ENCODE peak calls at places on chromosome 5, in seven cellular contexts. K is OCI-LY7; F is endodermal cell; N is CD8-positive, alpha-beta memory T cell; B is endothelial cell of umbilical vein; S is cardiac muscle cell; W is BJ. M is an unnamed sample.

GRCh38 chr5:5752844-5753243 is 330.4 kb downstream of the ICE1 start:
- DNase-seq in B (no peak), W (no peak), K (peak; percentile 68), N (no peak), F (no peak), S (no peak), M (no peak)

GRCh38 chr5:112254303-112254702 is 164.8 kb downstream of the EPB41L4A start:
- DNase-seq in B (no peak), S (no peak), W (no peak), K (no peak), F (no peak), N (no peak), M (no peak)

GRCh38 chr5:116502097-116502496 is 72.5 kb downstream of the SEMA6A start:
- DNase-seq in S (no peak), B (no peak), F (peak; percentile 38), W (no peak), K (no peak), N (no peak), M (no peak)

GRCh38 chr5:10724799-10725507 is 36.1 kb downstream of the DAP start:
- DNase-seq in B (peak; percentile 97), F (no peak), K (no peak), W (no peak), S (peak; percentile 91), N (no peak), M (no peak)

GRCh38 chr5:16090270-16090669 is 89.3 kb downstream of the MARCHF11 start:
- DNase-seq in K (no peak), N (no peak), W (no peak), F (no peak), B (no peak), S (no peak), M (no peak)

GRCh38 chr5:78360674-78361225 is 333 bp downstream of the SCAMP1 start:
- DNase-seq in S (no peak), N (peak; percentile 69), K (peak; percentile 50), B (no peak), F (peak; percentile 77), W (no peak), M (no peak)

GRCh38 chr5:6712136-6712581 is 1.1 kb upstream of the TENT4A start:
- DNase-seq in S (peak; percentile 57), B (peak; percentile 60), W (no peak), K (peak; percentile 56), N (peak; percentile 30), F (peak; percentile 80), M (no peak)

GRCh38 chr5:23440703-23441102 is 66.7 kb upstream of the PRDM9 start:
- DNase-seq in W (no peak), N (no peak), B (no peak), K (no peak), F (no peak), S (no peak), M (no peak)

GRCh38 chr5:98170994-98171393 is 602.5 kb upstream of the RGMB start:
- DNase-seq in F (peak; percentile 80), N (no peak), K (no peak), W (no peak), S (no peak), B (no peak), M (no peak)

GRCh38 chr5:130096488-130096887 is 192.2 kb downstream of the CHSY3 start:
- DNase-seq in N (no peak), K (no peak), W (no peak), S (no peak), B (no peak), F (no peak), M (no peak)

GRCh38 chr5:153629027-153629426 is 138.6 kb downstream of the GRIA1 start:
- DNase-seq in B (peak; percentile 92), F (peak; percentile 91), N (no peak), S (peak; percentile 97), K (peak; percentile 72), W (peak; percentile 92), M (no peak)

GRCh38 chr5:115841382-115842088 is at the start of the genes AP3S1 and ATG12:
- DNase-seq in K (peak; percentile 95), B (peak; percentile 95), N (peak; percentile 84), S (peak; percentile 94), F (peak; percentile 95), W (peak; percentile 63), M (peak; percentile 82)

GRCh38 chr5:71601222-71602026 is 14.3 kb downstream of the MCCC2 start:
- DNase-seq in K (peak; percentile 64), W (peak; percentile 79), S (peak; percentile 94), B (peak; percentile 99), F (peak; percentile 67), N (peak; percentile 50), M (peak; percentile 94)

GRCh38 chr5:154117050-154117449 is 73.5 kb upstream of the GALNT10 start:
- DNase-seq in K (no peak), S (no peak), W (no peak), F (peak; percentile 73), B (no peak), N (no peak), M (no peak)

GRCh38 chr5:5235685-5236084 is 95.6 kb downstream of the ADAMTS16 start:
- DNase-seq in S (peak; percentile 0), K (no peak), B (no peak), F (no peak), W (no peak), N (no peak), M (no peak)

GRCh38 chr5:179228341-179229121 is 116.7 kb downstream of the ADAMTS2 start:
- DNase-seq in N (no peak), B (no peak), S (no peak), K (no peak), W (no peak), F (peak; percentile 72), M (no peak)

GRCh38 chr5:126552614-126553013 is 42.4 kb downstream of the ALDH7A1 start:
- DNase-seq in W (no peak), F (no peak), B (no peak), K (no peak), N (no peak), S (no peak), M (no peak)

GRCh38 chr5:26940981-26941380 is 97.4 kb downstream of the CDH9 start:
- DNase-seq in B (no peak), N (no peak), W (no peak), S (no peak), K (no peak), F (no peak), M (no peak)

DNA sequence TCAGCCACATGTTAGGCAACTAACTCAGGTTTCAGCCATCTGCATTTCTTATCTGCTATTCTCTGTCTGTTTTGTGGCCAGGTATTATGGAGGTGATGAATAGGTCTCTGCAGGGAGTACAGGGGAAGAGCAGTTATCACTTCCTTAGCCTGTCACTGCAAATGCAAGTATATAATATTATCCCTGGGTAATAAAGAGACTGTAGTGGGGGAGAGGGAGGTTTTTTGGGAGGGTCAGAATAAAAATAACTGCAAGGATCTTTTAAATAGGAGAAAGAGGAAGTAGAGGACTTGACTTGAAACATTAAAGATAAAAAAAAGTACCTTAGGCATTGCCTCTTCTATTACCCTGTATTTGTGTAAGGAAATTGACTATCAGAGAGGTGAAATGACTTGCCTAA is 49.5 kb upstream of the PTGER4 start:
- DNase-seq in F (no peak), W (no peak), S (no peak), N (no peak), B (no peak), K (no peak), M (no peak)
- H3K4me3 ChIP-seq in F (no peak overlapping the region), W (no peak overlapping the region), S (no peak overlapping the region), N (no peak overlapping the region), B (no peak overlapping the region), K (no peak overlapping the region), M (no peak overlapping the region)

DNA sequence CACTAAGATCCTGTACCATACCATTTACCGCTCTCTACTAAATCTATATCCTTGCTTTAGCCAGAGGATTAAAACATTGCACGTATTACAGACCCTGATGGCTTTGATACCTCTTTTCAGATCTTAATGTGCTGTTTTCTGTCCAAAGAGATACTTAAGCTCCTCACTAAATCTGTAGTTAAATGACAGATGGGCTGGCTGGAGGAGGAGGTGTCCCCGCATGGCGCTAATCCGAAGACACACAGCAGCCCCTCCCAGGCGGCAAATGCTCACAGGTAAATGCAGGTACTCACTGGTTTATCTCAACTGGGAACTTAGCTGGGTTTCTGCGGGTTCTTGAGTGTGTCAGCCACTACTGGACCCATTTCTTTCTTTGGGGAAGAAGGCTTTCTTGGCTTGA is 2.7 kb downstream of the LPCAT1 start:
- DNase-seq in F (peak; percentile 56), W (no peak), B (no peak), S (no peak), K (no peak), N (no peak), M (no peak)
- H3K4me3 ChIP-seq in F (no peak overlapping the region), W (no peak overlapping the region), B (no peak overlapping the region), S (no peak overlapping the region), K (peak overlapping the region; percentile 90), N (no peak overlapping the region), M (no peak overlapping the region)

DNA sequence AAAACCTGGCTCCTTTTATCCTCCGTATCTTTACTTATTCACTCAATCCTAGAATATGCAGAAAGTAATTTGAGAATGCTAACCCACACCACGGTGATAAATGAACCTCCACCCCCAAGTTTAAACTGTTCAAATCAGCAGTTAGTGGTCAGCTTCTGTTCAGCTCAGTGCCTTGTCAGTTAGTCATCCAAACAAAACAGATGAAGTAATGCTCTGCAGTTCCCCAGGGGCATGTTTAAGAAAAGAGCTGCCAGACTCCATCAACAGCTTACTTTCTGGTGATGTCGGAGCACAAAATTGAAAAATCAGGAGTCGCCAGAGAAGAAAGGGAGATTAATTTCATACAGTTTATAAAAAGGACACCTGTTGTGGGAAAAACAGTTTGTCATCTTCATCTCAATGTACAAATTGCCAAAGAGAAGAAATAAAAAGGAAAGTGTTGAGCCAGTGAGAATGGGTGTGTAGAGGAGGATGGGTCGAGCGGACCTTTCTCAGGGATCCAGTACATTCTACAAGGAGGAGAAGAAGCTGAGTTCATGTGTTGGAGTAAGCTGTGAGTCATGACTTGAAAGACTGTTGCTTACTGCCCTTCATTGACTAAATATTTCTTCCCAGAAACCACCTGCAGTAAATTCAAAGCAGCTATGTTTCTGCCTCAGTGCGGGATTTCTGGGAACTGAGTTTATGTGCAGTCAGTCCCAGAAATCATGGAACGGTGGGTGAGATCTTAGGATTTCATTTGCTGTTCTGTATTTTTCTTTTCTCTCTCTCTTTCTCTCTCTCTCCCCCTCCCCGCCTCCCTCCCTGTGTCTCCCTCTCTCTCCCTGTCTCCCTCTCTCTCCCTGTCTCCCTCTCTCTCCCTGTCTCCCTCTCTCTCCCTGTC is 13.7 kb downstream of the TRIO start:
- DNase-seq in K (peak; percentile 40), N (no peak), W (peak; percentile 85), S (peak; percentile 95), B (peak; percentile 91), F (no peak), M (no peak)
- H3K4me3 ChIP-seq in K (peak overlapping the region; percentile 35), N (no peak overlapping the region), W (peak overlapping the region; percentile 16), S (no peak overlapping the region), B (no peak overlapping the region), F (no peak overlapping the region), M (no peak overlapping the region)

GRCh38 chr5:80251636-80252035 is 4.2 kb downstream of the SERINC5 start:
- DNase-seq in K (no peak), W (no peak), S (peak; percentile 55), B (no peak), F (no peak), N (no peak), M (no peak)

GRCh38 chr5:80259511-80260200 is 3.8 kb upstream of the SERINC5 start:
- DNase-seq in B (no peak), F (no peak), N (no peak), K (no peak), S (no peak), W (no peak), M (no peak)

GRCh38 chr5:80255752-80256479 is at the start of gene SERINC5:
- DNase-seq in B (peak; percentile 79), F (peak; percentile 93), W (no peak), N (peak; percentile 81), S (peak; percentile 87), K (peak; percentile 89), M (no peak)

GRCh38 chr5:80254767-80255424 is 952 bp downstream of the SERINC5 start:
- DNase-seq in F (no peak), B (peak; percentile 57), N (peak; percentile 20), K (no peak), W (no peak), S (peak; percentile 24), M (no peak)

GRCh38 chr5:80255425-80255751 is 460 bp downstream of the SERINC5 start:
- DNase-seq in B (no peak), F (peak; percentile 81), S (peak; percentile 68), W (no peak), N (peak; percentile 42), K (peak; percentile 45), M (no peak)
- H3K4me3 ChIP-seq in B (peak overlapping the region; percentile 21), F (peak overlapping the region; percentile 84), S (peak overlapping the region; percentile 62), W (peak overlapping the region; percentile 84), N (peak overlapping the region; percentile 79), K (peak overlapping the region; percentile 88), M (peak overlapping the region; percentile 85)

M was measured in LNCaP clone FGC.